ENCODE peak calls at places on chromosomes 5 and 9, in eight cellular contexts. K, H, T, P, V, S, L and J are unnamed samples.

GRCh38 chr9:80066931-80067330 is 495.2 kb downstream of the TLE4 start:
- DNase-seq in V (no peak), L (no peak), K (no peak), S (no peak), H (no peak), P (no peak), T (no peak), J (no peak)

GRCh38 chr5:16666140-16666860 is 49.5 kb upstream of the RETREG1 start:
- DNase-seq in T (no peak), L (no peak), V (no peak), S (no peak), K (no peak), P (no peak), H (no peak), J (no peak)

GRCh38 chr5:8184455-8185063 is 315.6 kb downstream of the MTRR start:
- DNase-seq in P (no peak), S (peak; percentile 12), L (peak; percentile 66), H (peak; percentile 73), T (no peak), V (peak; percentile 46), K (no peak), J (peak; percentile 33)

GRCh38 chr9:120376101-120376500 is 203.9 kb downstream of the CDK5RAP2 start:
- DNase-seq in S (no peak), L (no peak), K (no peak), P (no peak), H (no peak), T (no peak), V (no peak), J (no peak)

GRCh38 chr5:73728493-73729273 is 102.7 kb downstream of the ARHGEF28 start:
- DNase-seq in L (no peak), T (no peak), S (no peak), K (no peak), V (no peak), H (no peak), P (no peak), J (no peak)

GRCh38 chr9:16708638-16709435 is 161.6 kb downstream of the BNC2 start:
- DNase-seq in K (no peak), L (no peak), V (no peak), S (no peak), H (peak; percentile 18), P (no peak), T (no peak), J (no peak)

GRCh38 chr9:131310833-131311554 is 21.5 kb downstream of the PLPP7 start:
- DNase-seq in L (no peak), P (peak; percentile 78), V (no peak), T (peak; percentile 60), K (peak; percentile 25), H (no peak), S (peak; percentile 20), J (no peak)

GRCh38 chr9:87675466-87675865 is 50.5 kb upstream of the CTSL start:
- DNase-seq in T (no peak), P (no peak), S (no peak), H (no peak), V (no peak), L (no peak), K (peak; percentile 13), J (no peak)